ENCODE peak calls at places on chromosomes 12 and 14, in five cellular contexts. K, O, V, X and L are unnamed samples. For H4K20me1, the result is how much of the 10 kb centered on the place peaks cover.

GRCh38 chr14:63405715-63406114 is 87.0 kb upstream of the GPHB5 start:
- DNase-seq in V (no peak), K (no peak), O (no peak), X (no peak), L (no peak)

GRCh38 chr14:70000601-70001000 is 121.4 kb downstream of the SMOC1 start:
- DNase-seq in O (no peak), V (no peak), X (no peak), K (no peak), L (no peak)

GRCh38 chr12:51254592-51254991 is 15.6 kb downstream of the SMAGP start:
- DNase-seq in V (no peak), X (no peak), O (no peak), K (no peak), L (no peak)

GRCh38 chr12:79883216-79883615 is 51.7 kb downstream of the PPP1R12A start:
- DNase-seq in K (peak), O (no peak), V (no peak), X (no peak), L (no peak)

GRCh38 chr14:51157012-51157411 is 62.1 kb upstream of the TRIM9 start:
- DNase-seq in O (peak), X (peak), K (peak), V (peak), L (no peak)

GRCh38 chr14:82779301-82779700 is 1245.6 kb upstream of the SEL1L start:
- DNase-seq in X (no peak), O (no peak), V (no peak), K (no peak), L (no peak)

GRCh38 chr14:86961106-86961716 is 1031.8 kb downstream of the GALC start:
- DNase-seq in X (peak), K (peak), V (peak), O (no peak), L (peak)

GRCh38 chr12:77229640-77230442 is 164.5 kb upstream of the E2F7 start:
- DNase-seq in O (no peak), V (peak), K (peak), X (no peak), L (no peak)

GRCh38 chr12:84738481-84738972 is 174.1 kb downstream of the SLC6A15 start:
- DNase-seq in O (no peak), X (no peak), K (peak), V (peak), L (no peak)

GRCh38 chr12:109736552-109737108 is 23.0 kb downstream of the FAM222A start:
- DNase-seq in X (peak), V (peak), K (no peak), O (no peak), L (peak)

GRCh38 chr14:96136361-96136760 is 68.3 kb upstream of the BDKRB2 start:
- DNase-seq in K (peak), V (no peak), O (no peak), X (peak), L (no peak)

GRCh38 chr12:129357233-129357632 is 504.0 kb downstream of the GLT1D1 start:
- DNase-seq in O (no peak), K (no peak), X (no peak), V (no peak), L (no peak)

GRCh38 chr12:59972941-59973340 is 377.1 kb downstream of the SLC16A7 start:
- DNase-seq in K (peak), V (no peak), O (peak), X (no peak), L (no peak)

GRCh38 chr14:22555573-22556011 is 33.4 kb downstream of the DAD1 start:
- DNase-seq in V (no peak), O (no peak), K (peak), X (no peak), L (no peak)

GRCh38 chr14:51643137-51643536 is 8.6 kb upstream of the FRMD6 start:
- DNase-seq in V (no peak), K (peak), O (no peak), X (no peak), L (no peak)

GRCh38 chr12:69046372-69046771 is 113.4 kb upstream of the CPM start:
- DNase-seq in V (no peak), O (no peak), K (no peak), X (no peak), L (no peak)

GRCh38 chr12:93699271-93700141 is 22.3 kb downstream of the CRADD start:
- DNase-seq in X (no peak), V (peak), O (no peak), K (peak), L (no peak)

GRCh38 chr12:39975374-39975918 is 130.4 kb downstream of the SLC2A13 start:
- DNase-seq in X (no peak), K (peak), O (no peak), V (no peak), L (no peak)

GRCh38 chr12:32285484-32285883 is 113.9 kb upstream of the FGD4 start:
- DNase-seq in X (no peak), V (peak), O (no peak), K (no peak), L (peak)

GRCh38 chr14:89027097-89027740 is 202.8 kb downstream of the TTC8 start:
- DNase-seq in O (peak), V (peak), K (peak), X (peak), L (peak)

GRCh38 chr14:101491841-101492240 is 69.5 kb upstream of the DIO3 start:
- DNase-seq in X (no peak), V (no peak), O (no peak), K (no peak), L (no peak)

GRCh38 chr12:13853471-13853870 is 127.9 kb downstream of the GRIN2B start:
- DNase-seq in X (no peak), V (no peak), K (no peak), O (no peak), L (no peak)

GRCh38 chr14:72573725-72574426 is 320.0 kb downstream of the DPF3 start:
- DNase-seq in O (no peak), K (no peak), V (peak), X (no peak), L (no peak)

GRCh38 chr12:97758102-97758501 is 295.5 kb downstream of the RMST start:
- DNase-seq in X (no peak), V (no peak), K (no peak), O (no peak), L (no peak)

GRCh38 chr12:88266851-88267360 is 124.8 kb downstream of the TMTC3 start:
- DNase-seq in X (no peak), K (no peak), O (no peak), V (no peak), L (no peak)

GRCh38 chr14:52299692-52300278 is 14.3 kb upstream of the PTGER2 start:
- DNase-seq in O (peak), V (peak), K (peak), X (peak), L (peak)

GRCh38 chr14:104266643-104267575 is 128.5 kb downstream of the KIF26A start:
- DNase-seq in V (no peak), X (no peak), K (no peak), O (no peak), L (no peak)

GRCh38 chr14:104268295-104268694 is 129.9 kb downstream of the KIF26A start:
- DNase-seq in K (no peak), V (no peak), X (no peak), O (no peak), L (no peak)

GRCh38 chr14:104265918-104266642 is 127.7 kb downstream of the KIF26A start:
- DNase-seq in K (no peak), V (no peak), X (no peak), O (no peak), L (no peak)

GRCh38 chr14:104268725-104269436 is 130.5 kb downstream of the KIF26A start:
- DNase-seq in K (no peak), V (no peak), O (no peak), X (no peak), L (no peak)

GRCh38 chr14:104267895-104268294 is 129.5 kb downstream of the KIF26A start:
- DNase-seq in K (no peak), V (peak), X (no peak), O (no peak), L (no peak)
- TF ChIP-seq EZH2phosphoT487 in K (no peak), V (no peak), X (no peak), O (no peak), L (no peak)

GRCh38 chr12:112091563-112091962 is 17.0 kb downstream of the NAA25 start:
- DNase-seq in X (no peak), O (no peak), K (no peak), V (no peak), L (no peak)
- H4K20me1 ChIP-seq in X (under half), O (under half), K (under half), V (under half), L (under half)

DNA sequence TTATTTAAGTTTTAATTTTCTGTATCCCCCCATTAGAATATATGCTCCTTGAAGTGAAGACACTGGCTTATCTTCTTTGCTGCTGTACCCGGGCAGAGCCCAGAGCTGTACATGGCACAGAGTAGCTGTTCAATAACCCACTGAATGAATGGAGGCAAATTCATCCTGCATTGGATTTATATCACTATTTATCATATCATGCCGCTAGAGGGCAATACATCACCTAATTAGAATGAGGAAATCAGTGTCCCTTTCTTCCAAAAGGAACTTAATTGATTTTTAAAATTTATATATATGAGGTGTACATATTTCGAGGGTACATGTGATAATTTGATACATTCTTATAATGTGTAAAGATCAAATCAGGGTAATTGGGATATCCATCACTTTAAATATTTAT is 89.2 kb upstream of the TMEM260 start:
- DNase-seq in K (peak), V (peak), X (peak), O (peak), L (peak)
- TF ChIP-seq CTCF in K (peak), V (peak), X (peak), O (peak), L (peak)

GRCh38 chr12:12216349-12217017 is 50.4 kb downstream of the LRP6 start:
- DNase-seq in K (no peak), X (no peak), O (no peak), V (no peak), L (no peak)
- TF ChIP-seq EZH2phosphoT487 in K (no peak), X (no peak), O (no peak), V (no peak), L (no peak)

GRCh38 chr12:21073129-21073528 is 57.9 kb upstream of the SLCO1B1 start:
- DNase-seq in O (peak), K (no peak), V (no peak), X (no peak), L (no peak)
- H4K20me1 ChIP-seq in O (under half), K (under half), V (under half), X (under half), L (under half)

DNA sequence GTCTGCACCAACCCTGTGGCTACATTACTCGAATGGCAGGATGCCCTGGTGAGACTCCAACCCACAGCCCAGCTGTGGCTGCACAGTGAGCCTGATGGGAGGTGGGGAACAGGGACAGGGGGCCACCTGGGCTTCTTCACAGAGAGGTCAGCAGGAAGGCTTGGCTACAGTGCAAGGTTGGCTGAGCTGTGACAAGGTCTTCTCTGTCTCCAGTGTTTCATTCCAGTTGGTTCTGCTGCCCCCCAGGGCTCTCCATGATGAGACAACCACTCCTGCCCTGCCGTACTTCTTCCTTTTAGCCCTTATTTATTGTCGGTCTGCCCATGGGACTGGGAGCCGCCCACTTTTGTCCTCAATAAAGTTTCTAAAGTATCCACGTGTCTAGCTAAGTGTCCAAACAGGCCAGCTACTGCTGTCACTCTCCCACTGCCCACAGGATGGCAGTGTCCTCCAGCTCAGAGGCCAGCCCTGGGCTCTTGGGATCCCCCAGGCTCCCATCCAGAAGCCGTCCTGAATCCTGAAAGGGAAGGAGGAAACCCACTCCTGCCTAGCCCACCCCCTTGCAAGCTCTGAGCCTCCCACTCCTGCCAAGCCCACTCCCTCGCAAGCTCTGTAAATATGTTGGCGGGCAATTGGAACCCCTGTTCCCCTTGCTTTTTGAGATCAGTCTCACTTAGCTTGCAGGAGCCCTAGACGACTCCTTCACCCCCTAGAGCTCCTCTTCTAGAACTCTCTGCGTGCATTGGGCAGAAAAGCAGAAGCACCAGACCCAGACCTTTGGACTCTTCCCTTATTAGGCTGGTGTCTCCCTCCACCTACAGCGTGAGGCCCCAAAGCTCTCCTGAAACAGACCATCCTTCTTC is 5.4 kb downstream of the C1QL4 start:
- DNase-seq in X (peak), V (peak), K (peak), O (peak), L (peak)
- TF ChIP-seq CTCF in X (peak), V (peak), K (peak), O (peak), L (peak)

DNA sequence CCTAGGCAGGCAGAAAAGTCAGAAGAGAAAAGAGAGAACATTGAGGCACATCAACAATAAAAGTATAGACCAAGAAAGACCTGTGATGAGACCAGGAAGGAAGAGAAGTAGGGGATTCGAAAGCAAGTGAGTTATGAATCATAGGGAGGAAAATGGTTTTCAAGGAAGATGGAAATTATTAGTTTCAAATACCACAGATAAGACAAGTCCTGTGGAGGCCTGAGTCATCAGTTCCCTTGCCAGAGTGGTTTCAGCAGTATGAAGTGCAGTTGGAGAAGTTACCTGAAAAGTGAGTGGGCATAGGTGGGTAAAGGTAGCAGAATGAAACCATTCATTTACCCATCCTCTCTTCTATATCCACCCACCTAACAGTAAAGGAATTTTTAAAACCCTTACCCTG is 25.2 kb upstream of the TSPAN8 start:
- DNase-seq in V (no peak), O (peak), K (peak), X (peak), L (no peak)
- TF ChIP-seq EZH2phosphoT487 in V (no peak), O (no peak), K (no peak), X (no peak), L (no peak)

DNA sequence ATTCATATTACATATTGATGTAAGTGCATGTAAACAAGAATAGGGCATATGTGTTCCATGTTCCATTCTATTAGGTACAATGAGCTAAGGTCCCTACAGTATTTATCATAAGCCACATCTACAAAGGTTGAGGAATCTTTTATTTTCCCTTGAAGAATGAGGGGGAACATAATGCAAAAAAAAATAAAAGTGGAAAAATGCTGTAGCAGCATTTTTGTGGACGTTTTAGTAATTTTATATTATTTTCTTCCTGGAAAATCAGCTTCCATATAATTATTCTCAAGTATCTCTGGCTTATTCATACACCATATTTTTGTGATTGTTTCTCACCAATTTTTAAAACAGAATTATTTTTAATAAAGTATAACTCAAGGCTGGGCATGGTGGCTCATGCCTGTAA is 148.7 kb downstream of the MED13L start:
- DNase-seq in V (no peak), X (no peak), O (no peak), K (no peak), L (no peak)
- H4K20me1 ChIP-seq in V (under half), X (half or more), O (half or more), K (half or more), L (half or more)

GRCh38 chr14:34009956-34010355 is 59.1 kb upstream of the EGLN3 start:
- DNase-seq in K (no peak), V (no peak), X (no peak), O (no peak), L (no peak)

GRCh38 chr14:34012369-34012768 is 61.5 kb upstream of the EGLN3 start:
- DNase-seq in X (no peak), O (no peak), V (no peak), K (no peak), L (no peak)

GRCh38 chr14:34003691-34004090 is 52.8 kb upstream of the EGLN3 start:
- DNase-seq in V (no peak), O (no peak), X (peak), K (no peak), L (no peak)

GRCh38 chr14:34005901-34006300 is 55.0 kb upstream of the EGLN3 start:
- DNase-seq in V (no peak), O (no peak), X (no peak), K (no peak), L (no peak)

GRCh38 chr14:34007902-34008301 is 57.0 kb upstream of the EGLN3 start:
- DNase-seq in K (no peak), O (no peak), V (no peak), X (no peak), L (no peak)
- TF ChIP-seq CTCF in K (no peak), O (no peak), V (no peak), X (no peak), L (no peak)

GRCh38 chr14:104557766-104558165 is 21.8 kb upstream of the C14orf180 start:
- DNase-seq in K (no peak), O (no peak), X (no peak), V (no peak), L (no peak)
- TF ChIP-seq EZH2phosphoT487 in K (no peak), O (no peak), X (no peak), V (no peak), L (no peak)